ENCODE peak calls at places on chromosomes 3 and 15, in five cellular contexts. I is Peyer's patch, Y is A549, M is right lobe of liver, H is IMR-90. J is an unnamed sample.

GRCh38 chr15:60918234-60918964 is 310.7 kb downstream of the RORA start:
- DNase-seq in I (no peak), Y (no peak), M (no peak), H (no peak), J (no peak)

GRCh38 chr15:77744398-77744797 is 111.7 kb upstream of the LINGO1 start:
- DNase-seq in I (no peak), Y (no peak), M (no peak), H (no peak), J (no peak)

GRCh38 chr15:33086500-33087141 is 107.9 kb downstream of the FMN1 start:
- DNase-seq in I (no peak), Y (peak; percentile 40), M (no peak), H (peak; percentile 87), J (no peak)

GRCh38 chr3:33061782-33062181 is 35.2 kb downstream of the GLB1 start:
- DNase-seq in I (no peak), Y (no peak), M (no peak), H (peak; percentile 83), J (no peak)

GRCh38 chr3:48528754-48529153 is 24.8 kb upstream of the SHISA5 start:
- DNase-seq in I (no peak), Y (no peak), M (no peak), H (no peak), J (no peak)

GRCh38 chr3:46987485-46988401 is 8.3 kb downstream of the NBEAL2 start:
- DNase-seq in I (peak; percentile 70), Y (no peak), M (peak; percentile 80), H (no peak), J (peak; percentile 57)

GRCh38 chr15:63045438-63046278 is 3.1 kb downstream of the TPM1 start:
- DNase-seq in I (no peak), Y (no peak), M (no peak), H (no peak), J (no peak)

GRCh38 chr3:109899930-109900329 is 562.6 kb upstream of the DPPA4 start:
- DNase-seq in I (no peak), Y (no peak), M (no peak), H (no peak), J (no peak)

GRCh38 chr3:33360136-33360825 is 79.9 kb downstream of the UBP1 start:
- DNase-seq in I (no peak), Y (peak; percentile 31), M (no peak), H (peak; percentile 79), J (no peak)

GRCh38 chr3:149581248-149581647 is 76.6 kb downstream of the WWTR1 start:
- DNase-seq in I (no peak), Y (no peak), M (no peak), H (no peak), J (no peak)

GRCh38 chr15:58124585-58124984 is 13.6 kb upstream of the AQP9 start:
- DNase-seq in I (no peak), Y (no peak), M (no peak), H (no peak), J (no peak)

GRCh38 chr3:184676927-184677326 is 34.9 kb downstream of the MAGEF1 start:
- DNase-seq in I (no peak), Y (no peak), M (no peak), H (no peak), J (no peak)

GRCh38 chr15:35557544-35557943 is 11.6 kb upstream of the DPH6 start:
- DNase-seq in I (no peak), Y (peak; percentile 13), M (no peak), H (peak; percentile 90), J (no peak)

GRCh38 chr3:76024640-76025039 is 239.3 kb upstream of the ZNF717 start:
- DNase-seq in I (no peak), Y (no peak), M (no peak), H (peak; percentile 59), J (no peak)

GRCh38 chr15:81321667-81322066 is 2.3 kb downstream of the STARD5 start:
- DNase-seq in I (no peak), Y (no peak), M (no peak), H (no peak), J (no peak)

GRCh38 chr15:81326466-81327212 is 2.7 kb upstream of the STARD5 start:
- DNase-seq in I (no peak), Y (no peak), M (no peak), H (peak; percentile 38), J (no peak)

GRCh38 chr15:81323559-81323943 is 390 bp downstream of the STARD5 start:
- DNase-seq in I (no peak), Y (no peak), M (no peak), H (no peak), J (no peak)

GRCh38 chr15:81322708-81323253 is 1.2 kb downstream of the STARD5 start:
- DNase-seq in I (no peak), Y (no peak), M (no peak), H (no peak), J (no peak)

GRCh38 chr15:81323944-81324881 is at the start of gene STARD5:
- DNase-seq in I (peak; percentile 99), Y (peak; percentile 99), M (peak; percentile 100), H (peak; percentile 96), J (peak; percentile 92)
- TF ChIP-seq POLR2A in I (peak; percentile 94), Y (peak; percentile 74), M (peak; percentile 97), H (peak; percentile 96), J (peak; percentile 74)

GRCh38 chr3:38360345-38360744 is 13.8 kb downstream of the XYLB start:
- DNase-seq in I (no peak), Y (no peak), M (no peak), H (no peak), J (no peak)
- H3K4me1 ChIP-seq in I (no peaks in the 10 kb centered on the region), Y (no peaks in the 10 kb centered on the region), M (no peaks in the 10 kb centered on the region), H (no peaks in the 10 kb centered on the region), J (no peaks in the 10 kb centered on the region)

GRCh38 chr3:59957150-59957549 is 907.3 kb upstream of the CFAP20DC start:
- DNase-seq in I (no peak), Y (no peak), M (no peak), H (no peak), J (no peak)
- TF ChIP-seq POLR2A in I (no peak), Y (no peak), M (no peak), H (no peak), J (no peak)

GRCh38 chr3:128788268-128788869 is 62.4 kb downstream of the RAB7A start:
- DNase-seq in I (no peak), Y (no peak), M (no peak), H (no peak), J (no peak)
- H3K4me1 ChIP-seq in I (peaks cover 5% of the 10 kb centered on the region), Y (peaks cover 31% of the 10 kb centered on the region), M (peaks cover 10% of the 10 kb centered on the region), H (peaks cover 17% of the 10 kb centered on the region), J (peaks cover 13% of the 10 kb centered on the region)

GRCh38 chr15:51093865-51094605 is 671 bp downstream of the TNFAIP8L3 start:
- DNase-seq in I (no peak), Y (peak; percentile 46), M (peak; percentile 61), H (no peak), J (no peak)
- TF ChIP-seq POLR2A in I (no peak), Y (no peak), M (no peak), H (no peak), J (no peak)

GRCh38 chr15:68541743-68542142 is 37.0 kb upstream of the CORO2B start:
- DNase-seq in I (no peak), Y (no peak), M (no peak), H (no peak), J (no peak)
- H3K4me1 ChIP-seq in I (no peaks in the 10 kb centered on the region), Y (peaks cover 43% of the 10 kb centered on the region), M (no peaks in the 10 kb centered on the region), H (peaks cover 20% of the 10 kb centered on the region), J (no peaks in the 10 kb centered on the region)

GRCh38 chr3:187743195-187744141 is 1.8 kb downstream of the BCL6 start:
- DNase-seq in I (peak; percentile 74), Y (peak; percentile 15), M (peak; percentile 78), H (peak; percentile 46), J (peak; percentile 38)
- TF ChIP-seq POLR2A in I (no peak), Y (no peak), M (no peak), H (peak; percentile 50), J (peak; percentile 22)

DNA sequence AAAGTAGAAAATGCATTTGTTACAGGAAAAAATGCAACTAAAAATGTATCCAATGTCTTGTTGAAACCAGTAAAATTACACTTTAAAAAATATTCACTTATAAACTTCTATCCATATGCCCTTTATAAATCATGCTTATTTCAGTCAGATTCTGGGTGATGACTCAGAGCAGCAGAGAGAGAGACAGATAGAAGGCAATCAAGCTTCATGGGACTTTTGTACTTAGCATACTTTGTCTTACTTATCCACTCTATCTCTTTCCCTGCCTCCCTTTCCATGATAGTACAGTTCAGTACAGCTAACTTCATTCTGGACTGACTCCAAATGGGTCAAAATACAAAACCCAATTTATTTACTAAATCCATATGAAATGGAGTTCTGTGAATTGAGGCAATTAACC is 1438.2 kb downstream of the ZPLD1 start:
- DNase-seq in I (no peak), Y (no peak), M (no peak), H (no peak), J (no peak)
- H3K4me1 ChIP-seq in I (no peaks in the 10 kb centered on the region), Y (no peaks in the 10 kb centered on the region), M (no peaks in the 10 kb centered on the region), H (no peaks in the 10 kb centered on the region), J (no peaks in the 10 kb centered on the region)